ENCODE peak calls at places on chromosomes 3 and 15, in six cellular contexts. F, R, O, W, I and B are unnamed samples.

GRCh38 chr3:71064288-71064975 is 519.1 kb downstream of the FOXP1 start:
- DNase-seq in I (no peak), R (no peak), F (peak), W (peak), O (peak), B (no peak)

GRCh38 chr15:68271854-68272471 is 5.6 kb upstream of the FEM1B start:
- DNase-seq in I (no peak), F (no peak), W (no peak), R (no peak), O (no peak), B (peak)

GRCh38 chr3:45165497-45166282 is 19.5 kb upstream of the CDCP1 start:
- DNase-seq in R (no peak), I (no peak), F (no peak), W (no peak), O (no peak), B (no peak)

GRCh38 chr3:139199421-139200010 is 144.3 kb upstream of the MRPS22 start:
- DNase-seq in O (no peak), I (no peak), F (no peak), R (no peak), W (no peak), B (no peak)

GRCh38 chr15:84606653-84607120 is 5.9 kb downstream of the ZSCAN2 start:
- DNase-seq in W (no peak), F (no peak), R (no peak), O (no peak), I (no peak), B (no peak)

GRCh38 chr3:164522073-164522763 is 556.1 kb downstream of the SI start:
- DNase-seq in O (no peak), I (no peak), R (no peak), W (no peak), F (no peak), B (no peak)

GRCh38 chr15:74227968-74228722 is 8.0 kb upstream of the CCDC33 start:
- DNase-seq in W (no peak), R (no peak), I (no peak), O (no peak), F (no peak), B (no peak)

GRCh38 chr3:15542641-15543040 is 21.1 kb upstream of the COLQ start:
- DNase-seq in I (no peak), W (no peak), R (no peak), F (no peak), O (no peak), B (no peak)